ENCODE peak calls at places on chromosomes 16 and 17, in eight cellular contexts. C is esophagus squamous epithelium, D is neural progenitor cell, K is H9, B is IMR-90, N is sigmoid colon, S is fibroblast of lung, Z is adrenal gland. T is an unnamed sample.
A peak's percentile ranks its signal among the peaks of the same experiment; 100 is the strongest.

GRCh38 chr17:27630607-27631408 is at the start of gene LGALS9:
- DNase-seq in C (no peak), D (no peak), K (no peak), B (peak; percentile 38), N (no peak), S (peak; percentile 56), Z (no peak), T (peak; percentile 31)

GRCh38 chr16:78742501-78743283 is 643.2 kb downstream of the WWOX start:
- DNase-seq in C (no peak), D (no peak), K (no peak), B (peak; percentile 27), N (no peak), S (peak; percentile 10), Z (peak; percentile 70), T (no peak)

GRCh38 chr17:30970757-30971567 is at the start of gene RNF135:
- DNase-seq in C (no peak), D (peak; percentile 87), K (peak; percentile 92), B (peak; percentile 82), N (peak; percentile 92), S (peak; percentile 88), Z (peak; percentile 90), T (peak; percentile 84)

GRCh38 chr17:4551141-4551540 is 4.0 kb downstream of the MYBBP1A start:
- DNase-seq in C (no peak), D (no peak), K (no peak), B (no peak), N (no peak), S (no peak), Z (no peak), T (no peak)

GRCh38 chr17:17353625-17354484 is 50.7 kb downstream of the NT5M start:
- DNase-seq in C (no peak), D (no peak), K (no peak), B (no peak), N (peak; percentile 52), S (no peak), Z (no peak), T (no peak)

GRCh38 chr16:59586331-59586730 is 852.2 kb upstream of the GOT2 start:
- DNase-seq in C (no peak), D (no peak), K (no peak), B (no peak), N (no peak), S (no peak), Z (no peak), T (no peak)

GRCh38 chr17:30326816-30327215 is 7.0 kb downstream of the TMIGD1 start:
- DNase-seq in C (no peak), D (no peak), K (no peak), B (no peak), N (no peak), S (no peak), Z (no peak), T (no peak)

GRCh38 chr16:73064227-73064995 is 16.5 kb upstream of the ZFHX3 start:
- DNase-seq in C (no peak), D (no peak), K (peak; percentile 69), B (peak; percentile 78), N (peak; percentile 64), S (peak; percentile 90), Z (peak; percentile 77), T (peak; percentile 62)

GRCh38 chr17:19242926-19243325 is 5.8 kb downstream of the EPN2 start:
- DNase-seq in C (no peak), D (no peak), K (no peak), B (no peak), N (peak; percentile 34), S (no peak), Z (no peak), T (no peak)

GRCh38 chr17:69819316-69820087 is 255.5 kb upstream of the KCNJ16 start:
- DNase-seq in C (no peak), D (no peak), K (no peak), B (peak; percentile 67), N (no peak), S (peak; percentile 82), Z (no peak), T (no peak)

GRCh38 chr16:85707528-85708095 is 18.9 kb upstream of the GINS2 start:
- DNase-seq in C (no peak), D (no peak), K (no peak), B (no peak), N (no peak), S (no peak), Z (no peak), T (no peak)

GRCh38 chr16:88686062-88686438 is 257 bp downstream of the SNAI3 start:
- DNase-seq in C (no peak), D (no peak), K (no peak), B (no peak), N (no peak), S (no peak), Z (no peak), T (no peak)

GRCh38 chr17:82316651-82317393 is 586 bp downstream of the CD7 start:
- DNase-seq in C (no peak), D (no peak), K (no peak), B (no peak), N (no peak), S (no peak), Z (no peak), T (no peak)

GRCh38 chr17:65035704-65036103 is 20.8 kb downstream of the GNA13 start:
- DNase-seq in C (no peak), D (no peak), K (no peak), B (no peak), N (no peak), S (no peak), Z (no peak), T (no peak)

GRCh38 chr17:65042911-65043310 is 13.6 kb downstream of the GNA13 start:
- DNase-seq in C (no peak), D (no peak), K (no peak), B (no peak), N (no peak), S (no peak), Z (no peak), T (no peak)

GRCh38 chr17:65037157-65037556 is 19.4 kb downstream of the GNA13 start:
- DNase-seq in C (no peak), D (no peak), K (no peak), B (no peak), N (no peak), S (no peak), Z (no peak), T (no peak)

GRCh38 chr17:65041518-65041917 is 15.0 kb downstream of the GNA13 start:
- DNase-seq in C (no peak), D (no peak), K (no peak), B (no peak), N (no peak), S (no peak), Z (no peak), T (no peak)

GRCh38 chr17:65039349-65039988 is 17.1 kb downstream of the GNA13 start:
- DNase-seq in C (no peak), D (no peak), K (no peak), B (no peak), N (no peak), S (no peak), Z (no peak), T (no peak)
- H3K27ac ChIP-seq in C (peak overlapping the region; percentile 15), D (no peak overlapping the region), K (no peak overlapping the region), B (no peak overlapping the region), N (no peak overlapping the region), S (no peak overlapping the region), Z (no peak overlapping the region), T (no peak overlapping the region)

DNA sequence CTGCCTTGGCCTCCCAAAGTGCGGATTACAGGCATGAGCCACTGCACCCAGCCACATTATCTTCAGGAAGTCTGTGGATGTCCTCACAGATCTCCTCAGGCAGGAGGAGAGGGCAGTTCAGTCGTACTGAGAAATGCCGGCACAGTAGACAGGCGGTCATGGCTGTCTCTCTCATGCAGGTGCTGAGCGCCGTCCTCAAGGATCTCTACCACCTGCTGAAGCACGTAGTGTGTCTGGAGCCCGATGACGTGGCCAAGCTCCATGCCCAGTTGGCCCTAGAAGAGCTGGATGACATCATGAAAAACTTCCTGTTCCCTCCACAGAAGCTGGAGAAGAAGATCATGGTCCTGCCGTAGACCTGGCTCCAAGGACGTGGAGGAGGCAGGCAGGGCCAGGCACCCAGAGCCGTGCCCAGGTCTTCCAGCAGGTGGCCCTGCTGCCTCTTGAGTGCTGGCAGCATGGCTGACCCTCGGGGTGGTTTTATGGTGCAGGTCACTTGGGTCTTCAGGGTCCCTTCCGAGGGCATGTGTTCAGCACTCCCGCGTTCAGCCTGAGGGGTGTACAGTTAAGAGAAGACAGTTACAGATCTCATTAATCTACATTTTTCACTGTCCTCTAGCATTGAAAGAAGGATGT is 22.0 kb upstream of the HAS3 start:
- DNase-seq in C (no peak), D (no peak), K (peak; percentile 60), B (no peak), N (no peak), S (no peak), Z (no peak), T (no peak)
- TF ChIP-seq CTCF in C (no peak), D (peak; percentile 27), K (peak; percentile 65), B (no peak), N (no peak), S (no peak), Z (no peak), T (no peak)

GRCh38 chr16:4051591-4051990 is 64.7 kb downstream of the ADCY9 start:
- DNase-seq in C (no peak), D (no peak), K (no peak), B (no peak), N (no peak), S (no peak), Z (no peak), T (no peak)

GRCh38 chr16:4053663-4054479 is 62.4 kb downstream of the ADCY9 start:
- DNase-seq in C (no peak), D (no peak), K (no peak), B (peak; percentile 95), N (peak; percentile 85), S (peak; percentile 80), Z (peak; percentile 95), T (peak; percentile 47)

GRCh38 chr16:4055748-4056147 is 60.5 kb downstream of the ADCY9 start:
- DNase-seq in C (no peak), D (no peak), K (no peak), B (no peak), N (peak; percentile 34), S (no peak), Z (no peak), T (no peak)

GRCh38 chr16:4052096-4052495 is 64.1 kb downstream of the ADCY9 start:
- DNase-seq in C (no peak), D (no peak), K (no peak), B (no peak), N (peak; percentile 43), S (no peak), Z (peak; percentile 38), T (no peak)

GRCh38 chr16:4052801-4053662 is 63.2 kb downstream of the ADCY9 start:
- DNase-seq in C (no peak), D (no peak), K (no peak), B (peak; percentile 81), N (peak; percentile 74), S (peak; percentile 56), Z (peak; percentile 55), T (peak; percentile 31)
- H3K27ac ChIP-seq in C (peak overlapping the region; percentile 88), D (no peak overlapping the region), K (no peak overlapping the region), B (peak overlapping the region; percentile 85), N (peak overlapping the region; percentile 83), S (peak overlapping the region; percentile 84), Z (no peak overlapping the region), T (peak overlapping the region; percentile 46)

GRCh38 chr17:51828901-51829300 is 329.6 kb downstream of the CA10 start:
- DNase-seq in C (no peak), D (no peak), K (no peak), B (no peak), N (no peak), S (no peak), Z (no peak), T (no peak)

GRCh38 chr17:51830886-51831285 is 327.6 kb downstream of the CA10 start:
- DNase-seq in C (no peak), D (no peak), K (no peak), B (no peak), N (no peak), S (no peak), Z (no peak), T (no peak)

GRCh38 chr17:51833045-51833444 is 325.5 kb downstream of the CA10 start:
- DNase-seq in C (no peak), D (peak; percentile 60), K (no peak), B (no peak), N (no peak), S (no peak), Z (no peak), T (no peak)

GRCh38 chr17:51833620-51834019 is 324.9 kb downstream of the CA10 start:
- DNase-seq in C (no peak), D (no peak), K (no peak), B (no peak), N (no peak), S (no peak), Z (no peak), T (no peak)
- TF ChIP-seq CTCF in C (no peak), D (no peak), K (no peak), B (no peak), N (no peak), S (no peak), Z (no peak), T (no peak)

T was measured in endothelial cell of umbilical vein.